ENCODE peak calls at places on chromosome 19, in five cellular contexts. B, I, P, U and S are unnamed samples.

GRCh38 chr19:18193388-18194207 is 580 bp downstream of the MPV17L2 start:
- DNase-seq in P (no peak), U (no peak), I (no peak), B (no peak), S (no peak)

GRCh38 chr19:42290523-42291436 is 11.2 kb upstream of the PRR19 start:
- DNase-seq in I (peak), B (peak), P (no peak), U (peak), S (no peak)

GRCh38 chr19:39297931-39298634 is 1.9 kb downstream of the IFNL1 start:
- DNase-seq in I (peak), B (peak), P (no peak), U (no peak), S (no peak)

GRCh38 chr19:12090807-12091206 is 26.3 kb downstream of the ZNF844 start:
- DNase-seq in I (peak), P (peak), U (peak), B (peak), S (peak)

GRCh38 chr19:1252818-1253513 is 4.6 kb downstream of the MIDN start:
- DNase-seq in I (peak), P (peak), B (peak), U (peak), S (peak)

GRCh38 chr19:44626067-44626624 is 12.8 kb downstream of the IGSF23 start:
- DNase-seq in P (peak), I (no peak), B (no peak), U (no peak), S (no peak)

GRCh38 chr19:54160182-54160811 is 776 bp upstream of the LENG1 start:
- DNase-seq in I (no peak), P (no peak), B (no peak), U (no peak), S (no peak)

GRCh38 chr19:29083863-29084262 is 129.1 kb downstream of the UQCRFS1 start:
- DNase-seq in U (no peak), P (no peak), B (no peak), I (no peak), S (no peak)

GRCh38 chr19:42461700-42462324 is 19.1 kb upstream of the CXCL17 start:
- DNase-seq in I (no peak), P (no peak), U (no peak), B (no peak), S (no peak)

GRCh38 chr19:35468637-35469036 is 20.6 kb downstream of the FFAR2 start:
- DNase-seq in P (no peak), U (peak), I (peak), B (peak), S (peak)

GRCh38 chr19:670609-671075 is 5.5 kb upstream of the FSTL3 start:
- DNase-seq in U (no peak), B (no peak), I (no peak), P (no peak), S (no peak)

GRCh38 chr19:33456076-33456844 is 65.3 kb downstream of the PEPD start:
- DNase-seq in I (no peak), B (no peak), U (no peak), P (no peak), S (no peak)

GRCh38 chr19:5990289-5990797 is 12.4 kb upstream of the RANBP3 start:
- DNase-seq in B (no peak), P (no peak), U (no peak), I (no peak), S (no peak)

GRCh38 chr19:13849991-13850909 is 26.7 kb upstream of the NANOS3 start:
- DNase-seq in U (peak), B (peak), I (peak), P (no peak), S (peak)

GRCh38 chr19:33214621-33215020 is 11.0 kb downstream of the SLC7A10 start:
- DNase-seq in B (no peak), P (no peak), I (no peak), U (no peak), S (no peak)

GRCh38 chr19:13505761-13506549 is at the start of gene CACNA1A:
- DNase-seq in B (no peak), U (no peak), P (no peak), I (no peak), S (no peak)

GRCh38 chr19:18062043-18062442 is 24.7 kb downstream of the IL12RB1 start:
- DNase-seq in P (no peak), B (no peak), U (no peak), I (no peak), S (no peak)